ENCODE peak calls at places on chromosomes 12 and 14, in seven cellular contexts. One of them, this sample, is unnamed.

GRCh38 chr12:116492703-116493324 is 66.4 kb upstream of the MAP1LC3B2 start:
- DNase-seq in GM12878: no peak
- DNase-seq in esophagus squamous epithelium: no peak
- DNase-seq in tibial nerve: no peak
- DNase-seq in CD8-positive, alpha-beta T cell: no peak
- DNase-seq in stomach: no peak
- DNase-seq in heart left ventricle: no peak
- DNase-seq in this sample: no peak

GRCh38 chr12:25130741-25131188 is 64.2 kb downstream of the DNAI7 start:
- DNase-seq in GM12878: no peak
- DNase-seq in esophagus squamous epithelium: no peak
- DNase-seq in tibial nerve: no peak
- DNase-seq in CD8-positive, alpha-beta T cell: no peak
- DNase-seq in stomach: no peak
- DNase-seq in heart left ventricle: no peak
- DNase-seq in this sample: no peak

GRCh38 chr12:20883288-20883687 is 72.8 kb downstream of the SLCO1B3 start:
- DNase-seq in GM12878: no peak
- DNase-seq in esophagus squamous epithelium: no peak
- DNase-seq in tibial nerve: peak
- DNase-seq in CD8-positive, alpha-beta T cell: no peak
- DNase-seq in stomach: peak
- DNase-seq in heart left ventricle: peak
- DNase-seq in this sample: no peak

GRCh38 chr14:80954771-80955299 is 586 bp upstream of the TSHR start:
- DNase-seq in GM12878: no peak
- DNase-seq in esophagus squamous epithelium: no peak
- DNase-seq in tibial nerve: peak
- DNase-seq in CD8-positive, alpha-beta T cell: peak
- DNase-seq in stomach: peak
- DNase-seq in heart left ventricle: peak
- DNase-seq in this sample: no peak

GRCh38 chr14:69719501-69719951 is 47.4 kb upstream of the SRSF5 start:
- DNase-seq in GM12878: no peak
- DNase-seq in esophagus squamous epithelium: no peak
- DNase-seq in tibial nerve: peak
- DNase-seq in CD8-positive, alpha-beta T cell: no peak
- DNase-seq in stomach: no peak
- DNase-seq in heart left ventricle: peak
- DNase-seq in this sample: no peak

GRCh38 chr14:62692490-62693106 is 352.7 kb downstream of the KCNH5 start:
- DNase-seq in GM12878: no peak
- DNase-seq in esophagus squamous epithelium: no peak
- DNase-seq in tibial nerve: no peak
- DNase-seq in CD8-positive, alpha-beta T cell: no peak
- DNase-seq in stomach: no peak
- DNase-seq in heart left ventricle: no peak
- DNase-seq in this sample: no peak

GRCh38 chr14:104676694-104677505 is 12.5 kb upstream of the INF2 start:
- DNase-seq in GM12878: no peak
- DNase-seq in esophagus squamous epithelium: no peak
- DNase-seq in tibial nerve: no peak
- DNase-seq in CD8-positive, alpha-beta T cell: no peak
- DNase-seq in stomach: no peak
- DNase-seq in heart left ventricle: no peak
- DNase-seq in this sample: no peak

GRCh38 chr14:80202888-80203562 is 8.3 kb downstream of the DIO2 start:
- DNase-seq in GM12878: no peak
- DNase-seq in esophagus squamous epithelium: no peak
- DNase-seq in tibial nerve: no peak
- DNase-seq in CD8-positive, alpha-beta T cell: no peak
- DNase-seq in stomach: peak
- DNase-seq in heart left ventricle: no peak
- DNase-seq in this sample: no peak

GRCh38 chr14:91669867-91670266 is 62.0 kb downstream of the CATSPERB start:
- DNase-seq in GM12878: no peak
- DNase-seq in esophagus squamous epithelium: no peak
- DNase-seq in tibial nerve: no peak
- DNase-seq in CD8-positive, alpha-beta T cell: no peak
- DNase-seq in stomach: no peak
- DNase-seq in heart left ventricle: no peak
- DNase-seq in this sample: no peak

GRCh38 chr12:130959632-130960031 is 5.9 kb downstream of the ADGRD1 start:
- DNase-seq in GM12878: no peak
- DNase-seq in esophagus squamous epithelium: no peak
- DNase-seq in tibial nerve: no peak
- DNase-seq in CD8-positive, alpha-beta T cell: no peak
- DNase-seq in stomach: no peak
- DNase-seq in heart left ventricle: no peak
- DNase-seq in this sample: no peak

GRCh38 chr14:51527073-51527472 is 124.6 kb upstream of the FRMD6 start:
- DNase-seq in GM12878: no peak
- DNase-seq in esophagus squamous epithelium: no peak
- DNase-seq in tibial nerve: no peak
- DNase-seq in CD8-positive, alpha-beta T cell: no peak
- DNase-seq in stomach: no peak
- DNase-seq in heart left ventricle: no peak
- DNase-seq in this sample: no peak

GRCh38 chr14:92633274-92633616 is 115.2 kb downstream of the LGMN start:
- DNase-seq in GM12878: no peak
- DNase-seq in esophagus squamous epithelium: no peak
- DNase-seq in tibial nerve: no peak
- DNase-seq in CD8-positive, alpha-beta T cell: no peak
- DNase-seq in stomach: no peak
- DNase-seq in heart left ventricle: no peak
- DNase-seq in this sample: no peak

GRCh38 chr12:130354407-130354806 is 16.7 kb downstream of the PIWIL1 start:
- DNase-seq in GM12878: no peak
- DNase-seq in esophagus squamous epithelium: no peak
- DNase-seq in tibial nerve: no peak
- DNase-seq in CD8-positive, alpha-beta T cell: no peak
- DNase-seq in stomach: no peak
- DNase-seq in heart left ventricle: no peak
- DNase-seq in this sample: no peak

GRCh38 chr12:95674088-95674595 is 116.4 kb downstream of the NTN4 start:
- DNase-seq in GM12878: no peak
- DNase-seq in esophagus squamous epithelium: no peak
- DNase-seq in tibial nerve: no peak
- DNase-seq in CD8-positive, alpha-beta T cell: no peak
- DNase-seq in stomach: no peak
- DNase-seq in heart left ventricle: no peak
- DNase-seq in this sample: no peak

GRCh38 chr12:97716356-97716755 is 253.8 kb downstream of the RMST start:
- DNase-seq in GM12878: no peak
- DNase-seq in esophagus squamous epithelium: no peak
- DNase-seq in tibial nerve: peak
- DNase-seq in CD8-positive, alpha-beta T cell: no peak
- DNase-seq in stomach: no peak
- DNase-seq in heart left ventricle: no peak
- DNase-seq in this sample: peak

GRCh38 chr12:48159976-48160525 is 2.7 kb upstream of the ASB8 start:
- DNase-seq in GM12878: no peak
- DNase-seq in esophagus squamous epithelium: no peak
- DNase-seq in tibial nerve: no peak
- DNase-seq in CD8-positive, alpha-beta T cell: no peak
- DNase-seq in stomach: no peak
- DNase-seq in heart left ventricle: no peak
- DNase-seq in this sample: no peak

GRCh38 chr12:56103066-56103711 is 1.2 kb upstream of the PA2G4 start:
- DNase-seq in GM12878: no peak
- DNase-seq in esophagus squamous epithelium: no peak
- DNase-seq in tibial nerve: no peak
- DNase-seq in CD8-positive, alpha-beta T cell: no peak
- DNase-seq in stomach: no peak
- DNase-seq in heart left ventricle: no peak
- DNase-seq in this sample: no peak
- H3K4me3 ChIP-seq in GM12878: peak
- H3K4me3 ChIP-seq in esophagus squamous epithelium: peak
- H3K4me3 ChIP-seq in tibial nerve: peak
- H3K4me3 ChIP-seq in CD8-positive, alpha-beta T cell: peak
- H3K4me3 ChIP-seq in stomach: peak
- H3K4me3 ChIP-seq in heart left ventricle: peak
- H3K4me3 ChIP-seq in this sample: peak

GRCh38 chr14:88632512-88632911 is 69.7 kb downstream of the ZC3H14 start:
- DNase-seq in GM12878: no peak
- DNase-seq in esophagus squamous epithelium: no peak
- DNase-seq in tibial nerve: no peak
- DNase-seq in CD8-positive, alpha-beta T cell: no peak
- DNase-seq in stomach: no peak
- DNase-seq in heart left ventricle: no peak
- DNase-seq in this sample: no peak
- TF ChIP-seq CTCF in GM12878: no peak
- TF ChIP-seq CTCF in esophagus squamous epithelium: no peak
- TF ChIP-seq CTCF in tibial nerve: no peak
- TF ChIP-seq CTCF in CD8-positive, alpha-beta T cell: no peak
- TF ChIP-seq CTCF in stomach: no peak
- TF ChIP-seq CTCF in heart left ventricle: no peak
- TF ChIP-seq CTCF in this sample: no peak

GRCh38 chr12:75389061-75389460 is 1.8 kb upstream of the GLIPR1L2 start:
- DNase-seq in GM12878: no peak
- DNase-seq in esophagus squamous epithelium: no peak
- DNase-seq in tibial nerve: no peak
- DNase-seq in CD8-positive, alpha-beta T cell: no peak
- DNase-seq in stomach: no peak
- DNase-seq in heart left ventricle: no peak
- DNase-seq in this sample: peak
- H3K4me3 ChIP-seq in GM12878: no peak
- H3K4me3 ChIP-seq in esophagus squamous epithelium: peak
- H3K4me3 ChIP-seq in tibial nerve: peak
- H3K4me3 ChIP-seq in CD8-positive, alpha-beta T cell: no peak
- H3K4me3 ChIP-seq in stomach: peak
- H3K4me3 ChIP-seq in heart left ventricle: peak
- H3K4me3 ChIP-seq in this sample: no peak

GRCh38 chr12:65570451-65571130 is 253.7 kb upstream of the HMGA2 start:
- DNase-seq in GM12878: no peak
- DNase-seq in esophagus squamous epithelium: no peak
- DNase-seq in tibial nerve: no peak
- DNase-seq in CD8-positive, alpha-beta T cell: no peak
- DNase-seq in stomach: no peak
- DNase-seq in heart left ventricle: no peak
- DNase-seq in this sample: no peak
- TF ChIP-seq CTCF in GM12878: no peak
- TF ChIP-seq CTCF in esophagus squamous epithelium: no peak
- TF ChIP-seq CTCF in tibial nerve: no peak
- TF ChIP-seq CTCF in CD8-positive, alpha-beta T cell: no peak
- TF ChIP-seq CTCF in stomach: no peak
- TF ChIP-seq CTCF in heart left ventricle: no peak
- TF ChIP-seq CTCF in this sample: no peak

DNA sequence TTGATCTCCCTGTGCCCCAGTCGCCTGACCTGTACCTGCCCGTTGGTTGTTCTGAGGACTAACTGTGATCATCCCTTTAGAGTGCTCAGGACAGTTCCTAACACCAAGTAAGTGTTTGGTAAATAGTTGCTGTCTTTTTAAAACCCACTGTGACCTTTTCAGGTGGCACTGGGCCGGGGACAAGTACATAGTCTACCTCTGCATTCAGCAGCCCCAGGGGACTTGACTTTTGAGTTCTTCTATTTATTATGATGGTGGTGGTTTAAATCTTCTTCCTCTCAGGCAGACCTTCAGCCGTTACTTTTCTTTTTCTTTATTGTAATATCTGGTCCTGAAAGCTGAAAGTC is 38.8 kb downstream of the EVL start:
- DNase-seq in GM12878: no peak
- DNase-seq in esophagus squamous epithelium: no peak
- DNase-seq in tibial nerve: no peak
- DNase-seq in CD8-positive, alpha-beta T cell: no peak
- DNase-seq in stomach: no peak
- DNase-seq in heart left ventricle: no peak
- DNase-seq in this sample: no peak
- H3K4me3 ChIP-seq in GM12878: no peak
- H3K4me3 ChIP-seq in esophagus squamous epithelium: no peak
- H3K4me3 ChIP-seq in tibial nerve: no peak
- H3K4me3 ChIP-seq in CD8-positive, alpha-beta T cell: peak
- H3K4me3 ChIP-seq in stomach: no peak
- H3K4me3 ChIP-seq in heart left ventricle: no peak
- H3K4me3 ChIP-seq in this sample: no peak

DNA sequence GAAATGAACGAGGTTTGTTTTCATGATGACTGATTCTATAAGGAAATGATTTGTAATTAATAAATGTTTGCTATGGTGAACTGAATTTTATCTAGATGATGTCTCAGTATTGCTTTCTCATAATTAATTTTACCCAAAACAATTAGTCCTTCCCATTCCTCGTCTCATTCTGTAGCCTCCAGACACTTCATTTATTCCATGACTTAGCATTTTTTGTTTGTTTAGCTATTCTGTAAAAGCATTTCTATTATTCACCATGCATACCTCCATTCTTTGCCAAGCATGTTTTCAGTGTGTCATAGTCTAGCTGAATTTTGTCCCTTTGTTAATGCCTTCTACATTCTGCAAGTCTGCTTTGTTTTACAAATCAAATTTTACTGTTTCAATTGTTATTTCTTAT is 137.4 kb upstream of the RPL10L start:
- DNase-seq in GM12878: no peak
- DNase-seq in esophagus squamous epithelium: no peak
- DNase-seq in tibial nerve: no peak
- DNase-seq in CD8-positive, alpha-beta T cell: no peak
- DNase-seq in stomach: no peak
- DNase-seq in heart left ventricle: no peak
- DNase-seq in this sample: no peak
- TF ChIP-seq CTCF in GM12878: no peak
- TF ChIP-seq CTCF in esophagus squamous epithelium: no peak
- TF ChIP-seq CTCF in tibial nerve: no peak
- TF ChIP-seq CTCF in CD8-positive, alpha-beta T cell: no peak
- TF ChIP-seq CTCF in stomach: no peak
- TF ChIP-seq CTCF in heart left ventricle: no peak
- TF ChIP-seq CTCF in this sample: no peak

DNA sequence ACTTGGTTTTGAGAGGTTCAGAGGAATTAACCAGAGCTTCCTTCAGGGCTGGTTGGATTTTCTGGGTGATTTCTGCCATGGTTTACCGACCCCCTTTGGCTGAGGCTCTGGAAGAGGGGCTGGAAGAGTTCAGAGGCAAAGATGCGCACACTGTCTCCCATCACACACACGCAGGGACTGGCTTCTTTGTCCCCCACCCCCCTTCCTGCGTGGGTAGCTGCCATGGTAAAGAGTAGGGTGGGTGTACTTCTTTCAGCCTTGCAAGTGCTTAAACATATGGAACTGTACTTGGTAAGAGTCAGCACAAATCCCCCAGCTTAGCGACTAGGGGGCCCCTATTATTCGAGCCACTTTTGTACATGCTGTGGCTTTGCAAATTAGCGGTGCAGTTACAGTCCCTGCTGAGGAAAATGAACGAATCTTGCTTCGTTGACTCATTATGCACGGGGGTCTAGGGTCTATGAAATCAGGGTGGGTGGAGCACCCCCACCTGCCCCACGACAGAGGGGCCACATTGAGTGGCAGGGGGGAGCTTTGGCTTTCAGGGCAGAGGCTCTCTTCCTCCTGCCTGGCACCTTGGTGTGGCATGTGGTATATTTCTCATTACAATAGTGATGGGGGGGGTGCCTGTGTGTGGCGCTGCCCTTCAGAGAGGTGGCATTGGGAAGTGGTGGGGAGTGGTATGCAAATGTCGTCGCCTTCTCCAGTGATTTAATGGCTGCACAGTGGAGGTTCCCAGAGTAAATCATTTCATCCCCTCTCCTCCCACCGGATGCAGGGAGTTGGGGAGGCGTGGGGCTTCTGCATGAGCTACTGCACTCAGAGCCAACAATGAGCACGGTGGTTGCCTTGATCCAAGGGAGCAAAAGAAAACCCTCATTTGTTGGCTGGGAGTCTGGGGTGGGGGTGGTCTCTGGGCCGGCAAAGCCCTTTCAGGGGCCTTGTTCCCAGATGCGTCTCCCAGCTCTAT is 124.0 kb downstream of the AACS start:
- DNase-seq in GM12878: no peak
- DNase-seq in esophagus squamous epithelium: no peak
- DNase-seq in tibial nerve: no peak
- DNase-seq in CD8-positive, alpha-beta T cell: no peak
- DNase-seq in stomach: no peak
- DNase-seq in heart left ventricle: no peak
- DNase-seq in this sample: no peak
- H3K4me3 ChIP-seq in GM12878: no peak
- H3K4me3 ChIP-seq in esophagus squamous epithelium: no peak
- H3K4me3 ChIP-seq in tibial nerve: no peak
- H3K4me3 ChIP-seq in CD8-positive, alpha-beta T cell: no peak
- H3K4me3 ChIP-seq in stomach: no peak
- H3K4me3 ChIP-seq in heart left ventricle: no peak
- H3K4me3 ChIP-seq in this sample: no peak